ENCODE peak calls at places on chromosome 18, in five cellular contexts. V, N, F, S and O are unnamed samples.

GRCh38 chr18:41378628-41379027 is 576.4 kb upstream of the PIK3C3 start:
- DNase-seq in V (no peak), N (peak; percentile 39), S (no peak), F (no peak), O (no peak)

GRCh38 chr18:51196811-51197660 is 445 bp downstream of the MEX3C start:
- DNase-seq in V (peak; percentile 47), N (peak; percentile 55), F (no peak), S (peak; percentile 29), O (peak; percentile 73)

GRCh38 chr18:2572892-2573291 is 1.5 kb downstream of the NDC80 start:
- DNase-seq in V (no peak), N (peak; percentile 3), S (no peak), F (no peak), O (no peak)

GRCh38 chr18:45690975-45691815 is 32.8 kb upstream of the SLC14A1 start:
- DNase-seq in S (peak; percentile 74), V (peak; percentile 76), F (peak; percentile 62), N (peak; percentile 90), O (peak; percentile 83)

GRCh38 chr18:80252136-80252535 is 4.8 kb upstream of the PARD6G start:
- DNase-seq in S (no peak), V (no peak), N (no peak), F (no peak), O (no peak)

GRCh38 chr18:68942230-68942629 is 144.3 kb downstream of the CCDC102B start:
- DNase-seq in V (no peak), F (no peak), N (no peak), S (no peak), O (no peak)

GRCh38 chr18:76620326-76620813 is 125.3 kb upstream of the ZNF516 start:
- DNase-seq in F (peak; percentile 34), S (peak; percentile 58), V (peak; percentile 81), N (peak; percentile 76), O (no peak)

GRCh38 chr18:30987479-30988241 is 54.9 kb downstream of the DSC3 start:
- DNase-seq in N (no peak), V (no peak), S (no peak), F (peak; percentile 83), O (no peak)

GRCh38 chr18:13558132-13558531 is 168.2 kb downstream of the FAM210A start:
- DNase-seq in N (peak; percentile 72), S (no peak), F (peak; percentile 31), V (no peak), O (no peak)

GRCh38 chr18:43620936-43621335 is 343.6 kb upstream of the SYT4 start:
- DNase-seq in S (no peak), F (no peak), N (peak; percentile 65), V (no peak), O (no peak)

GRCh38 chr18:77052656-77053309 is 79.8 kb downstream of the MBP start:
- DNase-seq in S (no peak), V (peak; percentile 51), F (no peak), N (no peak), O (no peak)

GRCh38 chr18:22166070-22166972 is 3.1 kb upstream of the GATA6 start:
- DNase-seq in F (no peak), V (peak; percentile 76), S (no peak), N (peak; percentile 75), O (no peak)

GRCh38 chr18:45962461-45962860 is 4.7 kb downstream of the EPG5 start:
- DNase-seq in F (no peak), N (peak; percentile 49), S (no peak), V (no peak), O (no peak)

GRCh38 chr18:37322497-37323035 is 243.0 kb downstream of the CELF4 start:
- DNase-seq in V (no peak), S (no peak), F (peak; percentile 26), N (peak; percentile 79), O (no peak)

GRCh38 chr18:43661570-43661969 is 384.3 kb upstream of the SYT4 start:
- DNase-seq in N (peak; percentile 35), S (no peak), V (no peak), F (no peak), O (no peak)

GRCh38 chr18:3447035-3447894 is 2.7 kb upstream of the TGIF1 start:
- DNase-seq in V (peak; percentile 59), S (peak; percentile 37), F (no peak), N (no peak), O (peak; percentile 80)

GRCh38 chr18:48868468-48869466 is 82.0 kb downstream of the SMAD7 start:
- DNase-seq in S (no peak), V (no peak), F (no peak), N (no peak), O (no peak)

GRCh38 chr18:26103579-26103978 is 13.2 kb upstream of the SS18 start:
- DNase-seq in F (peak; percentile 43), S (no peak), N (no peak), V (no peak), O (no peak)

GRCh38 chr18:9711361-9712129 is 3.4 kb downstream of the RAB31 start:
- DNase-seq in S (no peak), F (no peak), N (no peak), V (no peak), O (no peak)

GRCh38 chr18:12963069-12963468 is 15.3 kb downstream of the SEH1L start:
- DNase-seq in F (no peak), S (no peak), N (no peak), V (no peak), O (no peak)

GRCh38 chr18:48136544-48137353 is 206.3 kb upstream of the SMAD2 start:
- DNase-seq in F (no peak), V (no peak), S (peak; percentile 30), N (peak; percentile 28), O (no peak)

GRCh38 chr18:13376298-13376840 is 157.8 kb downstream of the LDLRAD4 start:
- DNase-seq in S (no peak), N (no peak), F (no peak), V (no peak), O (peak; percentile 57)

GRCh38 chr18:79386547-79386946 is 9.2 kb upstream of the NFATC1 start:
- DNase-seq in F (no peak), S (no peak), N (no peak), V (no peak), O (no peak)

GRCh38 chr18:45590546-45590945 is 24.7 kb upstream of the SLC14A2 start:
- DNase-seq in S (no peak), N (no peak), V (no peak), F (no peak), O (no peak)

GRCh38 chr18:54260376-54261072 is 8.8 kb upstream of the POLI start:
- DNase-seq in V (no peak), F (no peak), S (no peak), N (no peak), O (no peak)

GRCh38 chr18:8426401-8426800 is 182.8 kb upstream of the RAB12 start:
- DNase-seq in S (no peak), F (peak; percentile 16), N (peak; percentile 10), V (no peak), O (no peak)

GRCh38 chr18:10949655-10950054 is 199.7 kb downstream of the PIEZO2 start:
- DNase-seq in S (no peak), F (no peak), V (no peak), N (no peak), O (no peak)

GRCh38 chr18:59907172-59907571 is 7.4 kb downstream of the PMAIP1 start:
- DNase-seq in F (no peak), S (no peak), V (no peak), N (no peak), O (no peak)

DNA sequence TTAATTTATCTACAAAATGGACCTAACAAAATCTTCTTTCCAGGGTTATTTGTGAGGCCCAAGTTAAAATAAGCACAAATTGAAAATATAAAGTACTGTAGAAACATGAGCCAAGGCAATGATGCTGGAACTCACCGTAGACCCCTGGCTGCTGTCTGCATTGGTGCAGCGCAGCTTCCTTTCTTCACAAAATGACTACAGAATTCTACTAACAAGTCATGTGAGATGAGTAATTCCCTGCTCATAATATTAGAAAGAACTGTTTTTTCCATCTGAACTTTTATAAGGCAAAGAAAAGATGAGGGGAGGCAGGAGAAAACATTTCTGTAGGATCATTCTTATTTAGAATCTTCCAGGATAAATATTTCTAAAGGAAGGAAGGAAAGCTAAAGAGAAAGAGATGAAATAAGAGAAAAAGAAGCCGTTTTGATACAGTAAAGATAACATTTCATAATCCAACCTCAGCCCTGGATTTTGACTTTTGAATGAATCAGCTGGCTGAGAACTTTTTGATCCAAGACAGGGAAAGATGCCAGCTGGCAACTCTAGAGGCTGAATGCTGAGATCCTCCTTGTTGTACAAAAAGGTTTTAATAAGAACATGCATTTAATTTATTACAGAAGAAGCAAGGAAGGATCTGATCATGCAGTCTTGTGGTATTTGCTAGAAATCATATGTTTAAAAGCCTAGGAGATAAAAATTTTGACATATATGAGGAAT is 183.9 kb upstream of the KLHL14 start:
- DNase-seq in V (no peak), F (no peak), S (no peak), N (peak; percentile 23), O (no peak)
- TF ChIP-seq CTCF in V (no peak), F (no peak), S (peak; percentile 41), N (peak; percentile 37), O (peak; percentile 59)

GRCh38 chr18:65436430-65436829 is 314.4 kb upstream of the CDH7 start:
- DNase-seq in S (no peak), F (no peak), V (no peak), N (no peak), O (no peak)

GRCh38 chr18:65435529-65435928 is 315.3 kb upstream of the CDH7 start:
- DNase-seq in S (no peak), V (no peak), N (no peak), F (no peak), O (no peak)

GRCh38 chr18:65439184-65439583 is 311.6 kb upstream of the CDH7 start:
- DNase-seq in S (no peak), F (no peak), N (no peak), V (no peak), O (no peak)
- TF ChIP-seq CTCF in S (peak; percentile 28), F (no peak), N (no peak), V (no peak), O (peak; percentile 62)

GRCh38 chr18:56326386-56327072 is 311.9 kb downstream of the TXNL1 start:
- DNase-seq in V (no peak), S (no peak), F (no peak), N (no peak), O (no peak)
- TF ChIP-seq CTCF in V (no peak), S (no peak), F (no peak), N (no peak), O (no peak)

DNA sequence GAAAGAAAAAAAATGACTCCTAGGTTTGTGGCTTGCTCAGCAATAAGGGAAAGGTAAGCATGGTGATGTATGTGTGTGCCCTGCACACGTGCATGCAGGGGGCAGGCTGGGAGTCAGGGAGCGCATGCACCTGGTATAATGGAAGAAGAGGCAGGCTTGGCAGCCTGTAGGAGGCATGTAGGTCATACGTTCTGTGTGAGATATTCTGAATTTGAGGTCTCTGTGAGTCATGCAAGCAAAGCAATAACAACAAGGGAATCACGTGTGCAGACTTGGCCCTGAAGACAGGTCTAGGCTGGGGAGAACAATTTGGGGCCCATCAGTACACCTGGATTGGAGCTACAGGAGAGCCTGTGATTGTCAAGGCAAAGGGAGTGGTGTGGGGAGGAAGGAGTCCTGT is 94.5 kb upstream of the TTC39C start:
- DNase-seq in F (no peak), S (no peak), V (no peak), N (no peak), O (no peak)
- TF ChIP-seq CTCF in F (no peak), S (no peak), V (no peak), N (no peak), O (no peak)

GRCh38 chr18:27778441-27778840 is 398.5 kb downstream of the CDH2 start:
- DNase-seq in N (peak; percentile 45), F (no peak), S (no peak), V (no peak), O (no peak)
- TF ChIP-seq CTCF in N (peak; percentile 56), F (peak; percentile 5), S (peak; percentile 43), V (no peak), O (peak; percentile 62)